ENCODE peak calls at places on chromosomes 3 and 15, in four cellular contexts. V is neuronal stem cell, R is mesenchymal stem cell, U is H9. S is an unnamed sample.

GRCh38 chr3:12143949-12144504 is 14.7 kb downstream of the TIMP4 start:
- DNase-seq in U (no peak), V (no peak), R (peak), S (no peak)

GRCh38 chr3:133494469-133494868 is 79.0 kb upstream of the CDV3 start:
- DNase-seq in R (peak), V (no peak), U (peak), S (peak)

GRCh38 chr3:127787966-127788365 is 34.3 kb downstream of the MGLL start:
- DNase-seq in R (no peak), V (no peak), U (no peak), S (no peak)

GRCh38 chr3:157856078-157856939 is 249.9 kb downstream of the SHOX2 start:
- DNase-seq in R (no peak), V (no peak), U (no peak), S (no peak)

GRCh38 chr3:67828486-67829010 is 174.1 kb upstream of the SUCLG2 start:
- DNase-seq in R (no peak), U (no peak), V (no peak), S (peak)

GRCh38 chr15:74901612-74902063 is 5.0 kb downstream of the FAM219B start:
- DNase-seq in V (peak), R (peak), U (peak), S (peak)

GRCh38 chr3:159432721-159433300 is 555.8 kb upstream of the IL12A start:
- DNase-seq in U (no peak), V (no peak), R (no peak), S (no peak)

GRCh38 chr15:70892912-70893560 is 410 bp downstream of the LRRC49 start:
- DNase-seq in R (peak), V (no peak), U (no peak), S (peak)

GRCh38 chr15:48638966-48639365 is 6.5 kb downstream of the FBN1 start:
- DNase-seq in U (no peak), V (no peak), R (no peak), S (no peak)

GRCh38 chr3:111723293-111723963 is 128.3 kb upstream of the ZBED2 start:
- DNase-seq in R (peak), U (no peak), V (no peak), S (no peak)

DNA sequence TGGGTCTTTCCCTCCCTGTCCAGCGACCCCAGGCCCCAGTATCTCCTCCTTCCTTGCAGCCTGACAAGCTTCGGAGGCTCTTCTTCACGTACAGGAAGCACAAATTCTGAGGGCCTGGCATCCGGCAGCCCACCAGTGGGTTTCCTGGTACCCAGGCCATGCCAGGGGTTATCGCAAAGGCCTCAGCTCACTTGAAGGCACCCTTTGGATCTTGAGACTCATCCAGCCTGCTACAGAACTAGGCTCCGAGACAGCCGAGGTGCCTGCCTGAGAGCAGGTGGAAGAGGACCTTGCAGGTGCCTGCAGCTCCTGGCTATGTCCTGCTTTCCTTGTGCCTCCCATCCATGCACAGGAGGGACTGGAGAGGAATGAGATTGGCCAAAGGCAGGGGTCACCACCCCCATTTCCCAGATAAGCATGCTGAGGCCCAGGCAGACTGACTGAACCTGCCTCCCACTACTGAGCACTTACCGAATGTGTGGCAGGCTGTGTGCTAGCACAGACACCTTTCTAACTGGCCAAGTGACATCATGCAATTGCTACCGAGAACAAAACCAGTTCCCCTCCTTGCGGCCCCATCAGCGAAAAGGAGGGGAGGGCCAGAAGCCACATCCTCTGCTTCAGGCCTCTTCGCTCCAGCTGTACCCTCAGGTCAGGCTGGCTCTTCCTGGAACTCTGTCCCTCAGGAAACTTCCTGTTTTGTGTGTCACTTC is 11.2 kb downstream of the SH2D7 start:
- DNase-seq in V (no peak), U (no peak), R (no peak), S (no peak)
- H3K4ac ChIP-seq in V (no peak), U (no peak), R (no peak), S (no peak)

DNA sequence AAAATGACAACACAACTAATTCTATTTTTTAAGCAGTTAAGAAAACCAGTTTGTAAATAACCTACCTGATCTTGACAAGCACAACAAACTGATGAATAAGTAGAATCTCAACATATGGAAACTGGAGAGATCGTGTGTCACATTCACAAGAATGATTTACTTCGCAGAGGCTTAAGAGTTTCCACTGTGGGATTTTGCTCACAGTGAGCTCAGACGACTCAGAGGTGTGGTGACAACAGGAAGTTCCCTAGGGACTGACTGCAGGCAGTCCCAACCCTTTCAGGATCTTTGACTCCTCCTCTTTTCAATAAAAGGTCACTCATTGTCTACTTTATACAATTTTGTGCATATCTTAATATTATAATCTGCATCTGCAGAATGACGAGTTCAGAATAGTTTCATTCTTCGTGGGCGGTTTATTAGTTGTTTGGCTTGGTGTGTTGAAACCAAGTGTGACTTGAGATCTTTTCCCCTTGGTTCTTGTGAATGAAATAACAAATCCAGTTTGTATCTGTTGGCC is at the start of gene LIPH:
- DNase-seq in V (no peak), U (no peak), R (peak), S (peak)
- H3K27ac ChIP-seq in V (no peak), U (no peak), R (no peak), S (no peak)

GRCh38 chr3:171839270-171839669 is 3.9 kb upstream of the TMEM212 start:
- DNase-seq in U (no peak), V (no peak), R (no peak), S (no peak)

GRCh38 chr3:171842864-171843511 is at the start of gene TMEM212:
- DNase-seq in R (peak), U (no peak), V (no peak), S (peak)

GRCh38 chr3:171840484-171840830 is 2.7 kb upstream of the TMEM212 start:
- DNase-seq in U (no peak), V (no peak), R (no peak), S (no peak)

GRCh38 chr3:171841620-171842000 is 1.5 kb upstream of the TMEM212 start:
- DNase-seq in R (peak), U (no peak), V (no peak), S (no peak)

GRCh38 chr3:171840831-171841619 is 2.1 kb upstream of the TMEM212 start:
- DNase-seq in V (no peak), U (no peak), R (peak), S (no peak)
- H3K4ac ChIP-seq in V (no peak), U (no peak), R (no peak), S (no peak)

GRCh38 chr15:39823634-39824033 is 41.0 kb upstream of the FSIP1 start:
- DNase-seq in U (no peak), R (no peak), V (no peak), S (no peak)

GRCh38 chr15:39814487-39814886 is 31.8 kb upstream of the FSIP1 start:
- DNase-seq in V (no peak), R (no peak), U (no peak), S (no peak)

GRCh38 chr15:39819449-39820016 is 36.9 kb upstream of the FSIP1 start:
- DNase-seq in V (no peak), R (no peak), U (no peak), S (no peak)

DNA sequence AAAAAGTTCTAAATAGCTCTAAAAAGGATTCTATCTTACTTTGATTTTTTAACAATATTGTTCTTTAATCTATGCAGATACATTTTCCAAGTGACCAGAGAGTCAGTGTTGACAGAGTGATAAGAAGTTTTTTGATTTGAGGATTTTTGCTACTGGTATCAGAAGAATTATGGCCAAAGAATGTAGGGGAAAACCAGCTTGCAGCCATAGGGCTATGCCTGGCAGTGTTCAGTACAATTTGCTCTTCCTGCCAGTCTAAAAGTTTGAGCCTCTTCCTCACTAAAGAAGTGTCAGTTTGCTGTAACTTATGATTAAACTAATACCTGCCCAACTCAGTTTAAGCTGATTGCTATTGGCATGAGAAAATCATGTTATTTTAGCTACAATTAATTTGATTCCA is 35.3 kb upstream of the FSIP1 start:
- DNase-seq in V (no peak), U (no peak), R (no peak), S (no peak)
- H3K27ac ChIP-seq in V (no peak), U (no peak), R (no peak), S (no peak)

S was measured in mesendoderm.